ENCODE peak calls at places on chromosome 10, in eight cellular contexts. R is IMR-90; E is CD4-positive, alpha-beta T cell; N is progenitor cell of endocrine pancreas; J is thoracic aorta; O is foreskin fibroblast; F is CD14-positive monocyte; P is epithelial cell of esophagus. S is an unnamed sample.

GRCh38 chr10:92530421-92530820 is 43.5 kb downstream of the IDE start:
- DNase-seq in E (no peak), F (no peak), O (no peak), P (no peak), J (no peak), R (peak; percentile 31), N (no peak), S (no peak)

GRCh38 chr10:54284526-54285193 is 516.4 kb downstream of the PCDH15 start:
- DNase-seq in E (no peak), F (no peak), O (no peak), N (no peak), J (no peak), R (no peak), P (peak; percentile 37), S (no peak)

GRCh38 chr10:62632071-62632809 is 172.3 kb upstream of the ADO start:
- DNase-seq in J (no peak), F (peak; percentile 94), R (no peak), P (peak; percentile 11), N (no peak), O (no peak), E (peak; percentile 45), S (no peak)

GRCh38 chr10:133274751-133275682 is 1.7 kb downstream of the ADAM8 start:
- DNase-seq in N (no peak), R (no peak), E (peak; percentile 72), F (peak; percentile 89), O (peak; percentile 16), P (peak; percentile 90), J (no peak), S (no peak)

GRCh38 chr10:26770069-26770468 is 72.6 kb downstream of the PDSS1 start:
- DNase-seq in O (no peak), N (no peak), J (no peak), P (no peak), F (no peak), R (no peak), E (no peak), S (no peak)

GRCh38 chr10:75443362-75443761 is 11.9 kb downstream of the LRMDA start:
- DNase-seq in E (no peak), J (no peak), O (no peak), F (no peak), R (no peak), P (no peak), N (no peak), S (no peak)

GRCh38 chr10:24310104-24310503 is 101.2 kb downstream of the KIAA1217 start:
- DNase-seq in F (no peak), R (no peak), E (no peak), N (no peak), O (no peak), J (no peak), P (peak; percentile 52), S (no peak)

GRCh38 chr10:89466599-89467035 is 52.2 kb downstream of the IFIT5 start:
- DNase-seq in P (peak; percentile 78), N (no peak), O (peak; percentile 76), E (no peak), R (peak; percentile 60), F (no peak), J (no peak), S (peak; percentile 6)

GRCh38 chr10:27345455-27345909 is 104.9 kb upstream of the ACBD5 start:
- DNase-seq in R (no peak), P (no peak), O (no peak), F (no peak), E (no peak), N (no peak), J (no peak), S (no peak)

GRCh38 chr10:117268258-117268657 is 27.3 kb downstream of the SLC18A2 start:
- DNase-seq in R (no peak), J (no peak), F (no peak), P (no peak), N (no peak), O (no peak), E (no peak), S (no peak)

GRCh38 chr10:32577448-32577847 is 131.5 kb downstream of the CCDC7 start:
- DNase-seq in R (peak; percentile 9), E (no peak), P (peak; percentile 14), J (no peak), F (no peak), N (no peak), O (peak; percentile 38), S (no peak)

GRCh38 chr10:59688921-59689351 is 20.7 kb downstream of the SLC16A9 start:
- DNase-seq in O (no peak), N (no peak), F (no peak), P (peak; percentile 78), R (no peak), E (no peak), J (no peak), S (no peak)

GRCh38 chr10:107649249-107649648 is 484.7 kb upstream of the SORCS1 start:
- DNase-seq in O (no peak), N (no peak), P (no peak), R (no peak), F (no peak), J (no peak), E (no peak), S (no peak)

GRCh38 chr10:122665946-122666345 is 33.7 kb downstream of the C10orf120 start:
- DNase-seq in J (no peak), O (no peak), E (no peak), P (no peak), R (no peak), N (no peak), F (no peak), S (no peak)

GRCh38 chr10:122673731-122674130 is 25.9 kb downstream of the C10orf120 start:
- DNase-seq in R (no peak), E (no peak), F (no peak), O (no peak), P (no peak), N (no peak), J (no peak), S (no peak)

GRCh38 chr10:122671355-122671754 is 28.3 kb downstream of the C10orf120 start:
- DNase-seq in O (no peak), N (no peak), R (no peak), J (no peak), E (no peak), F (no peak), P (no peak), S (no peak)

GRCh38 chr10:122669045-122669444 is 30.6 kb downstream of the C10orf120 start:
- DNase-seq in E (no peak), N (no peak), O (no peak), P (no peak), F (no peak), R (no peak), J (no peak), S (no peak)

GRCh38 chr10:122669842-122670241 is 29.8 kb downstream of the C10orf120 start:
- DNase-seq in N (no peak), O (no peak), E (no peak), J (no peak), F (no peak), P (no peak), R (no peak), S (no peak)
- TF ChIP-seq CTCF in N (no peak), O (no peak), E (no peak), J (no peak), F (no peak), P (no peak), R (no peak), S (no peak)

DNA sequence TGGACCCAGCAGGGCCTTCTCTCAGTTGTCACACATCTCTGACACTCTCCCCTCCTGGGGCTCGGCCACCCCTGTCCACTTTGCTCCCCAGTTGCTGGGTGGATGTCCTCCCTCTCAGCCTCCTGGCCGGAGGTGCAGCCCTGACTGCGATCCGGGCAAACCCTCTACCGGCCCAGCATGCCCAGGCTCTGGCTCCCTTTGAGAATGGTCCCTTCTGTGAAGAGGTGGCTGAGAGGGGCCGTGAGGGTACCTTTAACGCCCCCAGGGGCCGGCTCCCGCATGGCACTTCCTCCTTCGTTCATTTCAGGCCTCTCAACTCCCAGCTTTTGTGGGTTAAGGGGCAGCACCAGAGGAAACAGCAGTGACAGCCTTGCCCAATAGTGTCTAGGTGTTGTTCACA is 33.2 kb upstream of the HABP2 start:
- DNase-seq in E (no peak), N (no peak), J (no peak), F (no peak), R (no peak), O (no peak), P (no peak), S (no peak)
- TF ChIP-seq CTCF in E (no peak), N (no peak), J (no peak), F (peak; percentile 16), R (no peak), O (no peak), P (no peak), S (no peak)

GRCh38 chr10:114084225-114084624 is 40.6 kb downstream of the ADRB1 start:
- DNase-seq in R (no peak), J (no peak), P (no peak), N (no peak), O (no peak), E (no peak), F (no peak), S (no peak)

GRCh38 chr10:114081911-114082583 is 38.4 kb downstream of the ADRB1 start:
- DNase-seq in P (no peak), O (no peak), J (no peak), E (no peak), F (no peak), N (no peak), R (no peak), S (no peak)

GRCh38 chr10:114083040-114083439 is 39.4 kb downstream of the ADRB1 start:
- DNase-seq in N (no peak), F (no peak), J (no peak), P (no peak), E (no peak), R (no peak), O (no peak), S (no peak)

GRCh38 chr10:114087655-114088054 is 44.0 kb downstream of the ADRB1 start:
- DNase-seq in R (no peak), E (no peak), P (no peak), J (no peak), N (no peak), O (no peak), F (no peak), S (no peak)

GRCh38 chr10:114087255-114087654 is 43.6 kb downstream of the ADRB1 start:
- DNase-seq in E (no peak), J (no peak), P (no peak), R (no peak), F (no peak), N (no peak), O (no peak), S (no peak)
- TF ChIP-seq CTCF in E (no peak), J (no peak), P (no peak), R (no peak), F (no peak), N (peak; percentile 16), O (no peak), S (no peak)

GRCh38 chr10:132100556-132101349 is 35.0 kb downstream of the JAKMIP3 start:
- DNase-seq in J (no peak), R (no peak), F (no peak), E (no peak), P (no peak), N (peak; percentile 4), O (no peak), S (no peak)

GRCh38 chr10:132099701-132100481 is 34.1 kb downstream of the JAKMIP3 start:
- DNase-seq in F (no peak), R (no peak), N (no peak), P (no peak), O (no peak), E (no peak), J (no peak), S (no peak)

GRCh38 chr10:132102071-132102716 is 36.4 kb downstream of the JAKMIP3 start:
- DNase-seq in F (peak; percentile 43), J (no peak), E (no peak), P (no peak), R (no peak), O (no peak), N (peak; percentile 9), S (no peak)

GRCh38 chr10:132102717-132103110 is 37.0 kb downstream of the JAKMIP3 start:
- DNase-seq in E (no peak), P (no peak), O (no peak), F (no peak), J (no peak), R (no peak), N (no peak), S (no peak)

GRCh38 chr10:132101529-132101928 is 35.8 kb downstream of the JAKMIP3 start:
- DNase-seq in F (no peak), N (peak; percentile 7), E (no peak), O (no peak), R (no peak), P (no peak), J (no peak), S (no peak)
- TF ChIP-seq CTCF in F (no peak), N (no peak), E (no peak), O (no peak), R (no peak), P (no peak), J (no peak), S (no peak)